ENCODE peak calls at places on chromosomes 3 and 15, in four cellular contexts. B is cardiac muscle cell, Z is T-helper 17 cell, F is right cardiac atrium. D is an unnamed sample.
A peak's percentile ranks its signal among the peaks of the same experiment; 100 is the strongest.

GRCh38 chr15:96183020-96183926 is 147.2 kb upstream of the NR2F2 start:
- DNase-seq in F (no peak), B (no peak), Z (no peak), D (no peak)

GRCh38 chr3:82938821-82939328 is 1177.4 kb upstream of the GBE1 start:
- DNase-seq in B (no peak), Z (no peak), F (peak; percentile 14), D (no peak)

GRCh38 chr3:53880396-53881345 is 1.3 kb downstream of the ACTR8 start:
- DNase-seq in B (peak; percentile 58), Z (no peak), F (no peak), D (no peak)

GRCh38 chr3:168847293-168847883 is 751.7 kb upstream of the GOLIM4 start:
- DNase-seq in Z (no peak), F (no peak), B (peak; percentile 55), D (peak; percentile 0)

GRCh38 chr15:90845201-90845949 is 23.0 kb upstream of the FURIN start:
- DNase-seq in Z (no peak), B (no peak), F (no peak), D (no peak)

GRCh38 chr3:114770874-114771273 is 376.2 kb downstream of the ZBTB20 start:
- DNase-seq in Z (no peak), F (no peak), B (no peak), D (no peak)

GRCh38 chr15:63797901-63798300 is 35.8 kb downstream of the HERC1 start:
- DNase-seq in B (no peak), Z (no peak), F (no peak), D (no peak)

GRCh38 chr3:194983121-194983520 is 287.8 kb downstream of the XXYLT1 start:
- DNase-seq in F (no peak), B (no peak), Z (no peak), D (no peak)

GRCh38 chr15:39629376-39629775 is 48.5 kb downstream of the THBS1 start:
- DNase-seq in F (no peak), B (no peak), Z (peak; percentile 72), D (no peak)

GRCh38 chr15:74955017-74955416 is 1.6 kb downstream of the RPP25 start:
- DNase-seq in F (peak; percentile 58), B (no peak), Z (no peak), D (no peak)

GRCh38 chr3:120147072-120147871 is 53.0 kb upstream of the GSK3B start:
- DNase-seq in Z (peak; percentile 19), B (no peak), F (no peak), D (no peak)

GRCh38 chr3:63967675-63968611 is 55.4 kb downstream of the PSMD6 start:
- DNase-seq in Z (peak; percentile 23), B (peak; percentile 43), F (peak; percentile 64), D (no peak)

GRCh38 chr3:129553171-129553570 is 10.2 kb downstream of the H1-8 start:
- DNase-seq in Z (no peak), F (peak; percentile 65), B (no peak), D (no peak)

GRCh38 chr3:27467545-27467944 is 16.6 kb downstream of the SLC4A7 start:
- DNase-seq in F (no peak), Z (no peak), B (peak; percentile 2), D (no peak)

GRCh38 chr15:73839699-73840098 is 33.7 kb upstream of the TBC1D21 start:
- DNase-seq in B (no peak), Z (no peak), F (no peak), D (no peak)

GRCh38 chr3:16923112-16923511 is 38.4 kb downstream of the PLCL2 start:
- DNase-seq in F (no peak), Z (no peak), B (no peak), D (no peak)

GRCh38 chr3:11380314-11380713 is 108.1 kb downstream of the ATG7 start:
- DNase-seq in Z (no peak), F (no peak), B (peak; percentile 27), D (no peak)

GRCh38 chr3:169227911-169228310 is 435.6 kb downstream of the MECOM start:
- DNase-seq in Z (no peak), B (no peak), F (no peak), D (no peak)

GRCh38 chr3:73324203-73325155 is 263.0 kb downstream of the EBLN2 start:
- DNase-seq in B (no peak), Z (no peak), F (no peak), D (no peak)
- H3K9me3 ChIP-seq in B (no peaks in the 10 kb centered on the region), Z (no peaks in the 10 kb centered on the region), F (no peaks in the 10 kb centered on the region), D (no peaks in the 10 kb centered on the region)

DNA sequence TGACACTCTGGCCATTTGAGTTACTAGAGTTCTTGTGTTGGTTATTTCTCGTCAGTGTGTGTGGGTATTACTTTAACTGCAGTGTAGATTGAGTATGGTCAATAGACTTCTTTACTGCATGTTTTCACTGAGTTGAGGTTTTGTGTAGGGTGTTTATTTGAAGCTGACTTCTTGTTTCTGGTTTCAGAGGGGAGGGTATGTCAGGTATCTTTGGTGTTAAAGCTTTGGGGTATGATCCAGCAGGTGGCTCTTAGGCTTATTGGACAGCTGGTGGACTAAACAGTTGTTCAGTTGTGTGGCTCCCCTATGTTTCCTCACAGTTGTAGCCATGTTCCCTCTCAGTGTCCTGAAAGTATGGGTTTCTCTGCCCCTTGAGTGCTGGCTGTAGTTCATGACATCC is 72.0 kb downstream of the AKAP13 start:
- DNase-seq in Z (no peak), F (no peak), B (no peak), D (no peak)
- H3K9me3 ChIP-seq in Z (no peaks in the 10 kb centered on the region), F (no peaks in the 10 kb centered on the region), B (no peaks in the 10 kb centered on the region), D (no peaks in the 10 kb centered on the region)

GRCh38 chr15:26460165-26460564 is 312.7 kb downstream of the GABRB3 start:
- DNase-seq in Z (no peak), B (no peak), F (no peak), D (no peak)

GRCh38 chr15:26461847-26462608 is 310.8 kb downstream of the GABRB3 start:
- DNase-seq in F (no peak), B (no peak), Z (no peak), D (no peak)
- H3K9me3 ChIP-seq in F (no peaks in the 10 kb centered on the region), B (no peaks in the 10 kb centered on the region), Z (no peaks in the 10 kb centered on the region), D (no peaks in the 10 kb centered on the region)

GRCh38 chr3:30702038-30702437 is 95.6 kb downstream of the TGFBR2 start:
- DNase-seq in F (no peak), B (no peak), Z (no peak), D (no peak)

GRCh38 chr3:30704931-30705890 is 98.8 kb downstream of the TGFBR2 start:
- DNase-seq in F (no peak), Z (no peak), B (no peak), D (no peak)

GRCh38 chr3:30700702-30701321 is 94.4 kb downstream of the TGFBR2 start:
- DNase-seq in Z (no peak), F (no peak), B (no peak), D (no peak)

GRCh38 chr3:30699927-30700326 is 93.5 kb downstream of the TGFBR2 start:
- DNase-seq in B (no peak), Z (no peak), F (no peak), D (no peak)

DNA sequence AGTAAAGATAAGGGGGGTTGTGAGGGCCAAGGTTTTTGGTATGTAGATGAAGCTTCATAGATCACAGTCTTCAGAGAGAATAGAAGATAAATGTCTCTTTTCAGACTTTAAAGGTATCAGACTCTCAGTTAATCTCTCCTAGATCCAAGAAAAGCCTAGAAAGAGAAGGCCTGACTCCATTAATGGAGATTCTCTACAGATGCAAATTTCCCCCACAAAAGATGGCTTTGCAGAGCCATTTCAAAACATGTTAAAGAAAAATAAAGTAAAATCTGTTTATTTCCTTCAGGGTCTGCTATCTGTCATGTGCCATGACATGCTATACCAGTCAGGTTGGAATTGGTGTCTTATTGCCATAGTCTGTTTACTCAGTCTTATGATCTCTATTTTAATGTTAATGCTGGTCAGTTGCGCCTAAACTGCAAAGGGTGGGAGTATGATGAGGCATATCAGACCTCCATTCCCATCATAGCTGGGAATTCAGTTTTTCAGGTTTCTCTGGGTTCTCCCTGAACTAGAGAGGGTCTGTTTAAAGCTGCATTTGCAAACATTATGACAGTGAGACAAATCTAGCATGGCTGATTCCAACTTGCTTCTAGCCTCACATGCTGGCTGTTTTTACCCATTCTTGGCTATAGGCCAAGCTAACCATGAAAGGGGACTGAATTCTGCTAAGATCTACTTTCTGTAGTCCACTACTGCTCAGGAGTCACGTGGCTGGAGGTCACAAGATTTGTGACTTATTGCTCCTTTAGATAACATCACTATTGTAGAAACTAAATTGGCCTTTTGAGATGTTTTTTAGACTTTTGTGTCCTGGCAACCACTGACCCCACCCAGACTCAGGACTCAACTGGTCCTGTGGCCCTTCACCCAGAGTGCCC is 96.4 kb downstream of the TGFBR2 start:
- DNase-seq in F (no peak), B (no peak), Z (no peak), D (no peak)
- H3K9me3 ChIP-seq in F (peaks cover 2% of the 10 kb centered on the region), B (no peaks in the 10 kb centered on the region), Z (no peaks in the 10 kb centered on the region), D (no peaks in the 10 kb centered on the region)

DNA sequence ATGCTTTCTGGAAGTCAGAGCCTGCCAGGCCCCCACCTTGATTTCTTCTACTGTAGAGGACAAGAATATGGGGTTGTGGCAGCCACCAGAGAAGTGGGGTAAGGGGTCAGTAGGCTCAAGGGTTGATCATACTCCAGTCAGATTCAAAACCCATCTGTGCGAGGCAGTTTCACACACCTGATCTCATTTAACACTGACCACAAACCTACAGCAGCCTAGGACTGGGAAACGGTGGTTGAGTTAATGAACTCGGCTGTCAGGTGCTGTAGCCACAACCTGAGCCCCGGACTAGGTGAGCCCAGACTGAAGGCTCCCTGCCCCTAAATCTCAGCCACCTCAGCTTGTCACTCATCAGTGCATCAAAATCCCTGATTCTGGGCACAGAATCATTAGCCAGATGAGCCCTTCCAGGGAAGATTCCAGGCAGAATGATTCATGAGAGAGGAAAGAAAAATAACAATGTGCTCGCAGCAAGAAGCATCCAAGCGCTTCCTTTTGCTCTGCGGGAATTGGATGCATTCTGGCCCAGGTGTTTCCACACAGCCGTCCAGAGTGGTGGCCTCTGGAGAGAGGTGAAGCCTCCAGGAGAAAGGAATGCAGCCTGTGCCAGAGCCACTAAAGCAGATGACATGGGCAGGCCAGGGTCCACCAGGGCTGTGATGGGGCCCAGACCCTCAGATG is 102.1 kb downstream of the SRGAP3 start:
- DNase-seq in Z (no peak), B (no peak), F (no peak), D (no peak)
- H3K9me3 ChIP-seq in Z (no peaks in the 10 kb centered on the region), B (peaks cover 3% of the 10 kb centered on the region), F (peaks cover 3% of the 10 kb centered on the region), D (peaks cover 8% of the 10 kb centered on the region)

D was measured in esophagus squamous epithelium.